ENCODE peak calls at places on chromosome X, in seven cellular contexts. K is SK-N-SH, C is HepG2, O is ovary, Z is A549, L is transverse colon, B is H1. X is an unnamed sample.
A peak's percentile ranks its signal among the peaks of the same experiment; 100 is the strongest.

GRCh38 chrX:122087353-122087752 is 1039.9 kb downstream of the GLUD2 start:
- DNase-seq in K (no peak), C (no peak), O (no peak), Z (no peak), L (no peak), B (no peak), X (no peak)

GRCh38 chrX:110146521-110146920 is 143.6 kb downstream of the TMEM164 start:
- DNase-seq in K (peak; percentile 55), C (peak; percentile 45), O (no peak), Z (peak; percentile 55), L (peak; percentile 35), B (peak; percentile 45), X (no peak)

GRCh38 chrX:139820358-139820984 is 112.4 kb downstream of the ATP11C start:
- DNase-seq in K (no peak), C (no peak), O (no peak), Z (no peak), L (no peak), B (no peak), X (no peak)

GRCh38 chrX:98398542-98398941 is 1514.8 kb downstream of the RPA4 start:
- DNase-seq in K (no peak), C (no peak), O (no peak), Z (no peak), L (no peak), B (no peak), X (no peak)

GRCh38 chrX:71846429-71846828 is 64.2 kb upstream of the NHSL2 start:
- DNase-seq in K (no peak), C (peak; percentile 0), O (no peak), Z (no peak), L (no peak), B (no peak), X (no peak)

GRCh38 chrX:128012015-128012414 is 40.2 kb downstream of the ACTRT1 start:
- DNase-seq in K (no peak), C (no peak), O (no peak), Z (no peak), L (no peak), B (no peak), X (no peak)

GRCh38 chrX:153505361-153505760 is 10.6 kb downstream of the BGN start:
- DNase-seq in K (no peak), C (no peak), O (no peak), Z (no peak), L (no peak), B (no peak), X (no peak)

GRCh38 chrX:65671966-65672365 is 4.5 kb downstream of the MSN start:
- DNase-seq in K (no peak), C (no peak), O (no peak), Z (no peak), L (no peak), B (no peak), X (no peak)

GRCh38 chrX:72100824-72101351 is 30.8 kb downstream of the RTL5 start:
- DNase-seq in K (no peak), C (no peak), O (no peak), Z (no peak), L (peak; percentile 41), B (no peak), X (no peak)

GRCh38 chrX:108322243-108322642 is 116.0 kb downstream of the COL4A6 start:
- DNase-seq in K (no peak), C (no peak), O (no peak), Z (no peak), L (no peak), B (no peak), X (no peak)

GRCh38 chrX:70979136-70979762 is 48.4 kb upstream of the SLC7A3 start:
- DNase-seq in K (peak; percentile 4), C (peak; percentile 27), O (no peak), Z (peak; percentile 18), L (no peak), B (peak; percentile 41), X (no peak)

GRCh38 chrX:150848914-150849365 is 49.5 kb downstream of the CD99L2 start:
- DNase-seq in K (no peak), C (peak; percentile 54), O (no peak), Z (peak; percentile 62), L (peak; percentile 20), B (no peak), X (no peak)

GRCh38 chrX:101483705-101484104 is 1.6 kb upstream of the ARMCX4 start:
- DNase-seq in K (no peak), C (no peak), O (no peak), Z (no peak), L (no peak), B (no peak), X (no peak)

GRCh38 chrX:84064164-84064563 is 123.8 kb downstream of the RPS6KA6 start:
- DNase-seq in K (no peak), C (no peak), O (no peak), Z (no peak), L (no peak), B (no peak), X (no peak)

GRCh38 chrX:74349387-74349786 is 45.4 kb downstream of the ZCCHC13 start:
- DNase-seq in K (no peak), C (peak; percentile 3), O (no peak), Z (no peak), L (no peak), B (no peak), X (no peak)

GRCh38 chrX:123077671-123078070 is 106.4 kb upstream of the GRIA3 start:
- DNase-seq in K (no peak), C (no peak), O (no peak), Z (no peak), L (no peak), B (no peak), X (no peak)

GRCh38 chrX:152831391-152831790 is 528 bp downstream of the NSDHL start:
- DNase-seq in K (no peak), C (no peak), O (no peak), Z (no peak), L (no peak), B (no peak), X (no peak)

GRCh38 chrX:76172325-76172887 is 456 bp upstream of the PBDC1 start:
- DNase-seq in K (no peak), C (no peak), O (no peak), Z (no peak), L (no peak), B (peak; percentile 43), X (no peak)

GRCh38 chrX:44239036-44239435 is 104.4 kb downstream of the EFHC2 start:
- DNase-seq in K (no peak), C (no peak), O (no peak), Z (no peak), L (no peak), B (no peak), X (no peak)

GRCh38 chrX:49760288-49760885 is 64.6 kb upstream of the PAGE1 start:
- DNase-seq in K (peak; percentile 14), C (no peak), O (no peak), Z (no peak), L (no peak), B (no peak), X (no peak)

GRCh38 chrX:82163701-82164100 is 961.8 kb downstream of the SH3BGRL start:
- DNase-seq in K (no peak), C (no peak), O (no peak), Z (no peak), L (no peak), B (no peak), X (no peak)

GRCh38 chrX:4925911-4926310 is 1212.5 kb upstream of the PRKX start:
- DNase-seq in K (no peak), C (no peak), O (no peak), Z (no peak), L (no peak), B (no peak), X (no peak)

GRCh38 chrX:119762718-119763117 is 4.3 kb downstream of the SOWAHD start:
- DNase-seq in K (no peak), C (no peak), O (no peak), Z (no peak), L (no peak), B (no peak), X (no peak)

GRCh38 chrX:133290076-133290475 is 71.9 kb upstream of the TFDP3 start:
- DNase-seq in K (no peak), C (no peak), O (no peak), Z (no peak), L (no peak), B (no peak), X (no peak)

GRCh38 chrX:136395271-136395670 is 92.5 kb upstream of the BRS3 start:
- DNase-seq in K (no peak), C (no peak), O (no peak), Z (no peak), L (no peak), B (no peak), X (no peak)
- TF ChIP-seq EP300 in K (no peak), C (no peak), O (no peak), Z (no peak), L (no peak), B (no peak), X (no peak)

GRCh38 chrX:39501822-39502221 is 595.9 kb downstream of the BCOR start:
- DNase-seq in K (no peak), C (no peak), O (no peak), Z (no peak), L (no peak), B (no peak), X (no peak)
- TF ChIP-seq EP300 in K (no peak), C (no peak), O (no peak), Z (no peak), L (no peak), B (no peak), X (no peak)

DNA sequence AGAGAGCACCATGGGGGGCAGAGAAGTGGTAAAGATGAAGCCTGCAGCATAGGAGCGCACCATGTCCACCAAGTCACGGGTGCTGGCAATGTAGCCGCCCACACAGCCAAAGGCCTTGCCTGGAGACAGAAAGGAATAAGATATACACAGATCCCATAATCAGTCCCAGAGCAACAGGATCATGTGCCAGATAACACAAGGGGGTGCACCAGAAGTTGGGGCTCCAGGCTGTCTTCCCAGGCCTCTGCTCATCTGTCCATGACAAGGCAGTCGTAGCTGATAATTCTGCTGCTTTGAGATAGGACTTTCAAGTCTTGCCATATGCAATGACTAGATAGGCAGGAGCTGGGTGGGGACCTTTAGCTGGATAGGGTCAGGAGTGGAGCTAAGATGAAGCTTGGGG is 14.7 kb downstream of the APEX2 start:
- DNase-seq in K (no peak), C (no peak), O (no peak), Z (no peak), L (no peak), B (no peak), X (no peak)
- TF ChIP-seq EP300 in K (no peak), C (no peak), O (no peak), Z (no peak), L (no peak), B (no peak), X (no peak)

DNA sequence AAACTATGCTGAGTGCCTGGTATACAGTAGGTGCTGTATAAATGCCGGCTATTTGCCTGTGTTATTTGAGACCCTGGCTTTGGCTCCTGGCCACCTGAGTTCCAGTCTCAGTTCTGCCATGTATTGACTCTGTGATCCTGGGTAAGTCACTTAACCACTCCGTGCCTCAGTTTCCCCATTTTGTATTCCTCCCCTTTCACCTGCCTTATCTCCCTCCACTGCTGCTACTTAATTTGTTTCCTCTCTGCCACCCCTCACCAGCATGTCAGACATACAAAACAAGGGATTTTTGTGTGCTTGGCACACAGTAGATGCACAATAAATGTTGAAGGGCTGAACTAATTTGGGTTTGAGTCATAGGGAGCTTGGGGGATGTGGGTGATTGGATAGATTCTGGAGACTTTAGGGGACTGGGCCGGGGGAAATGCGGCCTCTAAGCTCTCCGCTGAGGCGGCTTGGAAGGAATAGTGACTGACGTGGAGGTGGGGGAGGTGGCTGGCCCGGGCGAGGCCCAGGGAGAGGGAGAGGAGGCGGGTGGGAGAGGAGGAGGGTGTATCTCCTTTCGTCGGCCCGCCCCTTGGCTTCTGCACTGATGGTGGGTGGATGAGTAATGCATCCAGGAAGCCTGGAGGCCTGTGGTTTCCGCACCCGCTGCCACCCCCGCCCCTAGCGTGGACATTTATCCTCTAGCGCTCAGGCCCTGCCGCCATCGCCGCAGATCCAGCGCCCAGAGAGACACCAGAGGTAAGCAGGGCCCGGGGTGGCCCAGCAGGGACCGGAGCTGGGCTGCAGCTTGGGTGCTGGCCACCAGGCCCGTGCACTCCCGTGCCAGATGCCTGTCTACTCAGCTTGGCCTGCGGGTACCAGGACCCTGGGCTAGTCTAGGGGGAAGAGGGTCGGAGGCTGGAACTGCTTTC is at the start of gene TIMP1:
- DNase-seq in K (peak; percentile 86), C (peak; percentile 63), O (peak; percentile 91), Z (peak; percentile 81), L (peak; percentile 82), B (peak; percentile 70), X (peak; percentile 96)
- TF ChIP-seq EP300 in K (no peak), C (no peak), O (no peak), Z (no peak), L (no peak), B (no peak), X (no peak)